ENCODE peak calls at places on chromosome 16, in five cellular contexts. U is C1 segment of cervical spinal cord, F is PC-3, P is SK-MEL-5, Q is fibroblast of mammary gland. T is an unnamed sample.

GRCh38 chr16:54006693-54007092 is 279.9 kb downstream of the IRX3 start:
- DNase-seq in U (no peak), F (no peak), P (no peak), Q (no peak), T (no peak)

GRCh38 chr16:2429771-2430663 is 770 bp downstream of the CCNF start:
- DNase-seq in U (no peak), F (peak), P (peak), Q (no peak), T (no peak)

GRCh38 chr16:87765473-87765775 is 362 bp downstream of the KLHDC4 start:
- DNase-seq in U (peak), F (no peak), P (no peak), Q (no peak), T (no peak)

GRCh38 chr16:55656695-55657092 is 906 bp downstream of the SLC6A2 start:
- DNase-seq in U (no peak), F (no peak), P (no peak), Q (no peak), T (no peak)

GRCh38 chr16:86353934-86354333 is 156.4 kb upstream of the FOXF1 start:
- DNase-seq in U (no peak), F (no peak), P (no peak), Q (no peak), T (no peak)

GRCh38 chr16:23283571-23283970 is 18.5 kb upstream of the SCNN1B start:
- DNase-seq in U (no peak), F (peak), P (no peak), Q (no peak), T (no peak)

GRCh38 chr16:79082955-79083354 is 517.6 kb downstream of the MAF start:
- DNase-seq in U (no peak), F (no peak), P (no peak), Q (no peak), T (no peak)

GRCh38 chr16:17836868-17837602 is 366.3 kb upstream of the XYLT1 start:
- DNase-seq in U (no peak), F (peak), P (peak), Q (peak), T (no peak)

GRCh38 chr16:85090166-85090565 is 22.1 kb downstream of the CIBAR2 start:
- DNase-seq in U (no peak), F (no peak), P (peak), Q (no peak), T (no peak)

GRCh38 chr16:84413605-84414004 is 45.3 kb downstream of the ATP2C2 start:
- DNase-seq in U (no peak), F (no peak), P (no peak), Q (no peak), T (no peak)

GRCh38 chr16:28623172-28623711 is 13.4 kb upstream of the SULT1A1 start:
- DNase-seq in U (no peak), F (peak), P (no peak), Q (no peak), T (peak)

GRCh38 chr16:67608367-67608766 is 36.6 kb upstream of the CARMIL2 start:
- DNase-seq in U (no peak), F (no peak), P (no peak), Q (no peak), T (no peak)

GRCh38 chr16:15581127-15581815 is 61.7 kb downstream of the MARF1 start:
- DNase-seq in U (no peak), F (no peak), P (no peak), Q (no peak), T (no peak)

GRCh38 chr16:78815713-78816112 is 716.3 kb downstream of the WWOX start:
- DNase-seq in U (no peak), F (no peak), P (no peak), Q (no peak), T (no peak)

GRCh38 chr16:9256196-9256595 is 164.8 kb downstream of the HAPSTR1 start:
- DNase-seq in U (peak), F (peak), P (peak), Q (peak), T (no peak)

GRCh38 chr16:86387461-86388440 is 122.6 kb upstream of the FOXF1 start:
- DNase-seq in U (no peak), F (peak), P (no peak), Q (peak), T (no peak)

GRCh38 chr16:4351880-4352279 is 759 bp upstream of the PAM16 start:
- DNase-seq in U (no peak), F (peak), P (no peak), Q (peak), T (no peak)

GRCh38 chr16:2333231-2333630 is 7.3 kb downstream of the ABCA3 start:
- DNase-seq in U (no peak), F (no peak), P (no peak), Q (no peak), T (no peak)

GRCh38 chr16:21603920-21604319 is 4.5 kb downstream of the METTL9 start:
- DNase-seq in U (no peak), F (no peak), P (peak), Q (peak), T (no peak)

GRCh38 chr16:66948034-66948821 is 12.8 kb upstream of the CES3 start:
- DNase-seq in U (peak), F (no peak), P (no peak), Q (no peak), T (peak)

GRCh38 chr16:57994778-57995177 is 5.7 kb downstream of the ZNF319 start:
- DNase-seq in U (no peak), F (peak), P (peak), Q (peak), T (peak)

GRCh38 chr16:89602273-89602951 is 11.0 kb upstream of the DPEP1 start:
- DNase-seq in U (no peak), F (peak), P (no peak), Q (peak), T (no peak)

GRCh38 chr16:57535680-57536305 is 578 bp downstream of the CCDC102A start:
- DNase-seq in U (peak), F (peak), P (peak), Q (peak), T (peak)

GRCh38 chr16:48531011-48531962 is 78.7 kb downstream of the N4BP1 start:
- DNase-seq in U (no peak), F (no peak), P (no peak), Q (peak), T (no peak)

GRCh38 chr16:17343028-17343427 is 127.7 kb downstream of the XYLT1 start:
- DNase-seq in U (peak), F (no peak), P (peak), Q (no peak), T (no peak)

GRCh38 chr16:88078111-88078775 is 127.0 kb downstream of the BANP start:
- DNase-seq in U (peak), F (no peak), P (no peak), Q (no peak), T (no peak)

GRCh38 chr16:46569231-46569735 is 51.9 kb downstream of the SHCBP1 start:
- DNase-seq in U (no peak), F (no peak), P (no peak), Q (no peak), T (no peak)

GRCh38 chr16:80931985-80932720 is 74.5 kb downstream of the CMC2 start:
- DNase-seq in U (peak), F (peak), P (no peak), Q (peak), T (no peak)

GRCh38 chr16:83100679-83101078 is 473.9 kb downstream of the CDH13 start:
- DNase-seq in U (no peak), F (peak), P (no peak), Q (peak), T (no peak)

GRCh38 chr16:11098601-11099377 is 154.4 kb downstream of the CLEC16A start:
- DNase-seq in U (no peak), F (no peak), P (no peak), Q (no peak), T (no peak)

GRCh38 chr16:3654249-3654991 is at the start of gene DNASE1:
- DNase-seq in U (peak), F (peak), P (peak), Q (peak), T (peak)

GRCh38 chr16:27254262-27254811 is 14.2 kb downstream of the NSMCE1 start:
- DNase-seq in U (no peak), F (no peak), P (peak), Q (no peak), T (no peak)